ENCODE peak calls at places on chromosomes 1 and 21, in five cellular contexts. U is BE2C, L is K562, A is IMR-90, B is tibial nerve. X is an unnamed sample. For H3K4me1, the result is how much of the 10 kb centered on the place peaks cover.

GRCh38 chr1:238088891-238089290 is 198.2 kb upstream of the ZP4 start:
- DNase-seq in U (no peak), B (no peak), A (no peak), L (no peak), X (peak)

GRCh38 chr1:79373481-79374132 is 367.1 kb upstream of the ADGRL4 start:
- DNase-seq in L (no peak), A (no peak), B (no peak), U (no peak), X (peak)

GRCh38 chr21:34841154-34841553 is 172.4 kb downstream of the CLIC6 start:
- DNase-seq in A (no peak), B (no peak), L (no peak), U (no peak), X (no peak)

GRCh38 chr1:19435851-19436465 is 49.4 kb downstream of the CAPZB start:
- DNase-seq in L (no peak), A (peak), U (no peak), B (no peak), X (peak)

GRCh38 chr1:7681401-7681800 is 89.7 kb upstream of the VAMP3 start:
- DNase-seq in A (no peak), U (no peak), L (no peak), B (no peak), X (no peak)

GRCh38 chr1:46723901-46724300 is 5.0 kb upstream of the EFCAB14 start:
- DNase-seq in A (no peak), U (no peak), B (no peak), L (no peak), X (no peak)

GRCh38 chr1:248873993-248874671 is 15.2 kb upstream of the ZNF692 start:
- DNase-seq in A (no peak), L (peak), B (peak), U (peak), X (peak)

GRCh38 chr21:42466700-42467612 is 29.1 kb downstream of the RSPH1 start:
- DNase-seq in U (no peak), A (peak), L (peak), B (no peak), X (peak)

GRCh38 chr1:57337623-57338022 is 86.2 kb downstream of the DAB1 start:
- DNase-seq in B (no peak), L (no peak), U (no peak), A (no peak), X (no peak)

GRCh38 chr1:56374026-56374974 is 205.1 kb downstream of the PLPP3 start:
- DNase-seq in B (no peak), U (peak), A (peak), L (no peak), X (peak)

GRCh38 chr1:29584362-29584761 is 348.0 kb downstream of the PTPRU start:
- DNase-seq in B (no peak), U (no peak), A (no peak), L (no peak), X (no peak)

GRCh38 chr1:208242829-208243521 is 1.2 kb downstream of the PLXNA2 start:
- DNase-seq in A (no peak), B (no peak), U (peak), L (peak), X (peak)

GRCh38 chr1:235073968-235074334 is 54.7 kb downstream of the TOMM20 start:
- DNase-seq in U (no peak), L (no peak), A (no peak), B (no peak), X (no peak)

GRCh38 chr1:98008373-98008772 is 87.5 kb upstream of the DPYD start:
- DNase-seq in B (no peak), U (no peak), A (no peak), L (no peak), X (no peak)

DNA sequence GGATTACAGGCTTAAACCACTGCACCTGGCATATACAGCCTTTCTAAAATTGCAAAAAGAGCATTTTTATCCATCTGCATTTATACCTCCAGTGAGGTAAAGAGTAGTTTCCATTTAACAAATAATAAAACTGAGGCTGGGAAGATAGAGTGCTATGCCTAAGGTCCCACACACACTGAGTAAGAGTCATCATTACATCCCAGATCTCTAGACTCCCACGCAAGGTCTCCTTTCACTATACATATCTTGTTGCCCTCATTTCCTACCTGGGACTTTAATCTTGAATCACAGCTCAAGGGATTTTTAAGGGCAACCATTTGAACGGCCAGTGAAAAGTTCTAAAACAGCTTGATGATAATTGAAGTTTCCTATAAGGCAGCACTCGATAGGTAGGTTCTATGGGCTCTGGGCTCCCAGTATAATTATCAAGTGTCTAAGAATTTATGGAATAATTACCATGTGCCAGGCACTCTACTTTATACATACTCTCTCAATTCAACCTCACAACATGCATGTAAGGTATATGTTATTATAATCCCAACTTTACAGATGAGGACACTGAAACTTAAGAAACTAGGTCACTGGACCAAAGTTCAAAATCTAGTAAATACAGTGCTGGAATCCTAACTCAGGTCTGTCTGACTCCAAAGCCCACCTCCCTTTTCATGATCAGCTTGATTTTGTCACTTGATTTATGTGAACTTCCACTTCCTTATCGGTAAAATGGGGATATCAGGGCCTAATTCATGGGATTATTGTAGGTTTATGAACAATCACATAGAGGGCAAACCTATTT is 23.3 kb upstream of the EPS15 start:
- DNase-seq in L (no peak), U (no peak), B (no peak), A (no peak), X (no peak)
- H3K4me1 ChIP-seq in L (under half), U (under half), B (under half), A (under half), X (under half)

DNA sequence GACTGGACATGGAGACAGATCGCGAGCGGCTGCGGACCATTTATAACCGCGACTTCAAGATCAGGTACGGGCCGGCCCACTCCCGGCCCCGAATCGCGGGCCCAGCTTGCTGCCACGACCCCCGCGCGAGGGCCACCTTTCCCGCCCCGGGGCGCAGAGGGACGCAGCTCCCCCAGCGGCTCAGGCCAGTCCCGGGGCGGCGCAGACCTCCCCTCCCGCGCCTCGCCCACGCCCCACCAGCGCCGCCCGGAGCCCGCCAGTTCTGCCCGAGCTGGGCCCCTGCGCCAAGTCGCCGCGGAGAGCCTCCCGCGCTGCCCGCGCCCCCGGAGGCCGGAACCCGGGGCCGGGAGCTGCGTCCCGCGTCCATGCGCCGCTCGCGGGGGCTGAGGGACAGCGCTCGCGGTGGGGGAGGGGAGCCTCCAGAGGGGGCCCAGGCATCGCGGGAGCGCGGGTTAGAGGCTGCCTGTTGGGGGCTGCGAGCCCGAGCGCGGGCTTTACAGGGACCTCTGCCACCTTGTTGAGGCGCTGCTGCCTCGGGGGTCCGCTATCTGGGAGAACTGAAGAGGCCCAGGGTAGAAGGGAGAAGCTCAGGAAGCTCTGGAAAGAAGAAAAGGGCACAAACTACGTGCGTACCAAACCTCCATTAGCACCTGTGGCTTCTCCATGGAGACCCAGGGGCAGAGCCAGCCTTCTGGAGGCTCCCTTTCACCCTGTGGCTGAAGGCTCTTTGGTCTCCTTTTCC is 698 bp downstream of the MOV10 start:
- DNase-seq in L (peak), U (peak), A (peak), B (no peak), X (peak)
- TF ChIP-seq CTCF in L (peak), U (no peak), A (peak), B (no peak), X (no peak)

DNA sequence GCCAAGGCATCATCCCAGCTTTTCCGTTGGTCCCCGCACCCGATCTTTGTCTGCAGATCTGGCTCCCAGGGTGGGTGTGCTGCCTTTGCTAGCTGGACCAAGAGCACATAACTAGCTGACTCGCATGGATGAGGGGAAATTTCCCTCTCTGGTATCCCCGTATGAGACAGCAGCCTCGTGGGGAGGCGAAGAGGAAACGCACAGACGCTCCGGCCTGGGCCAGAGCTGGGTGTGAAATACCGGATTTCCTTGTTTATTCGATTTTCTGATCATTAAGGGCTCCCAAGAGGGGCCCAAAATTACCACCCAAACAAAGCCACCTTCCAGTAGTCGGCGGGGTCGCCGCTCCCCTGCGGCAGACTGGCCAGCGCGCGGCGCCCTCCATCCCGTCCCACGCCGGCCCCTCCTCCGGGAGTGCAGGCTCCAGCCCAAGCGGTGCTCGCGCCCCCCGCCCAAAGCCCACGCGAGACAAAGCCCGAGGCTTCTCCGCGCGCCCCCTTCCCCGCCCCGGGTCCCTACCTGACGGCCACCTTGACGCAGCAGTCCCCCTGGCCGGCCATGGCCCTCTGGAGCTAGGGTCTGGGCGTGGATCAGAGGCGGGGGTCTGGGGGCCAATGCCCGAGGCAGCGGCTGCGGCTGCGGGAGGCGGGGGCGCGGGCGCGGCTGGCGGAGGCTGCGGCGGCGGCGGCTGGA is 544 bp downstream of the KIF21B start:
- DNase-seq in U (no peak), L (no peak), A (no peak), B (no peak), X (no peak)
- H3K4me1 ChIP-seq in U (under half), L (half or more), A (under half), B (under half), X (under half)

GRCh38 chr1:36352141-36352909 is 28.9 kb upstream of the EVA1B start:
- DNase-seq in L (no peak), A (peak), B (no peak), U (no peak), X (peak)
- TF ChIP-seq CTCF in L (no peak), A (no peak), B (no peak), U (no peak), X (no peak)

DNA sequence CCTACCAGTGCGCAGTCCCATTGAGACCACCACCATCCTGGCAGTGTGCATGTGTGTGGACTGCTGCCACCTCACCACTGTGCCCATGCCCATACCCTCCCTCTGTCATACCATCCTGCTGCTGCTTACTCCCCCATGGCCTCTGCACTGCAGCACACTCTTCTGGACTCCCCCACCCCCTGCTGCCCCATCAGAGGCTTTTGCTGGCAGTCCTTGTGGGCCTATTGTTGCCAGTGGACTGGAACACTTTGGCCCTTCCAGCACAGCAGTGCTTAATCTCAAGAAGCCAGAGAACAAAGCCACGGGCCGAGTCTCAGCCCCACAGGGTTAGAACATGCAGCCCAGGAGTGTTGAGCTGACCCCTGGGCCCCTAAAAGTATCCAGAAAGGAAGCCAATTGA is 41.9 kb upstream of the IVNS1ABP start:
- DNase-seq in B (no peak), A (no peak), U (no peak), L (no peak), X (no peak)
- H3K4me1 ChIP-seq in B (under half), A (under half), U (under half), L (under half), X (under half)

DNA sequence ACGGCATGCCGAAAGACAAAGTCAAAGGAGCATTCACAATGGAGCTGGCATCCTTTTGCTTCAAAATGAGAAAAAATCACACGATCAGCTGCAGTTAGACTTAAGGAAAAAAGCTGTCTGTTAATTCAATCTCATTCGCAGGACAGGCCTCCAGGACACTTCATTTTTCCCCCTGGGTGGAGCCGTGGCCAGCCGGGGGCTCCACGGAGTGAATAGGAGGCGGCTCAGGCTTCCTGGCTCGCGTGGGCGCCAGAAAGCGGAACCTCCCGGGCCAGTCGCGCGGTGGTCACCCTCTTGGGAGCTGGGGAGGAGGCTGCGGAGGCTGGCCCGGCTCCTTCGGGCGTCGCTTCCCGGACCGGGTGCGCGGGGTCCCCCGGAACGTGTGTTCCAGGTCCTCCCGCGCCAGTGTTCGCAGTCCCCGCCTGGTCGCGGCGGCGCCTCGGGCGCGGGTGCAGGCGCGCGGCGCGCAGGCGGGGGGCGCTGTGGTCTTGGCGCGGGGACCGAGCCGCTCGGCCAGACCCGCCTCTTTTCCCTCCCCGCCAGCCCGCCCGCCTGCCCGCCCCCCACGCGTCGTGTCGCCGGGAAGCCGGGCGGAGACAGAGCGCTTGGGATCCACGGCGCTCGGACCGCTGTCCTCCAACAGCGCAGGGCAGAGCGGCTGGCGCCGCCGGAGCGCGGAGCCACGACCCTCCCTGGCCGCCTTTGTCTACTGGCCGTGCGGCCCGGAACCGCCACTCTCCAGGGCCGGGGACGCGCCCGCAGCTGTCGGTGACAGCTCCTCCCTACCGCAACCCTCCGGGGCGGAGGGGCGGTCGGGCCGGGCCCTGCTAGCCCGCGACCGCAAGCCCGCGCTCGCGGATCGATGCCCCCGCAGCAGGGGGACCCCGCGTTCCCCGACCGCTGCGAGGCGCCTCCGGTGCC is at the start of gene RHOU:
- DNase-seq in L (no peak), A (peak), B (peak), U (peak), X (peak)
- TF ChIP-seq CTCF in L (no peak), A (peak), B (peak), U (no peak), X (no peak)

GRCh38 chr1:40701684-40702083 is 10.2 kb downstream of the NFYC start:
- DNase-seq in L (no peak), B (no peak), U (no peak), A (no peak), X (no peak)
- H3K4me1 ChIP-seq in L (under half), B (under half), U (under half), A (under half), X (under half)

GRCh38 chr1:210200090-210200736 is 32.4 kb upstream of the SERTAD4 start:
- DNase-seq in B (no peak), L (no peak), A (no peak), U (no peak), X (no peak)
- TF ChIP-seq CTCF in B (peak), L (no peak), A (no peak), U (no peak), X (no peak)

GRCh38 chr1:198637915-198638437 is 864 bp upstream of the PTPRC start:
- DNase-seq in B (no peak), A (no peak), L (no peak), U (no peak), X (no peak)
- H3K4me1 ChIP-seq in B (under half), A (under half), L (under half), U (under half), X (under half)

X was measured in astrocyte.